ENCODE peak calls at places on chromosomes 2 and 18, in ten cellular contexts. One of them, this sample, is unnamed.

GRCh38 chr2:190607657-190608357 is 41.1 kb upstream of the NAB1 start:
- DNase-seq in HepG2: no peak
- DNase-seq in tibial nerve: no peak
- DNase-seq in SK-N-SH: no peak
- DNase-seq in H1: no peak
- DNase-seq in GM12878: no peak
- DNase-seq in K562: peak; percentile 55
- DNase-seq in stomach: no peak
- DNase-seq in A549: peak; percentile 58
- DNase-seq in sigmoid colon: no peak
- DNase-seq in this sample: no peak

GRCh38 chr2:225995788-225996476 is 596.4 kb downstream of the NYAP2 start:
- DNase-seq in sigmoid colon: no peak
- DNase-seq in GM12878: no peak
- DNase-seq in HepG2: no peak
- DNase-seq in SK-N-SH: no peak
- DNase-seq in stomach: no peak
- DNase-seq in H1: no peak
- DNase-seq in K562: no peak
- DNase-seq in tibial nerve: no peak
- DNase-seq in A549: no peak
- DNase-seq in this sample: no peak

GRCh38 chr18:12394428-12394827 is 13.3 kb upstream of the PRELID3A start:
- DNase-seq in HepG2: no peak
- DNase-seq in tibial nerve: no peak
- DNase-seq in sigmoid colon: peak; percentile 37
- DNase-seq in GM12878: no peak
- DNase-seq in stomach: no peak
- DNase-seq in K562: no peak
- DNase-seq in A549: no peak
- DNase-seq in SK-N-SH: no peak
- DNase-seq in H1: no peak
- DNase-seq in this sample: no peak

GRCh38 chr2:187687585-187687984 is 133.3 kb upstream of the TFPI start:
- DNase-seq in tibial nerve: no peak
- DNase-seq in A549: no peak
- DNase-seq in sigmoid colon: no peak
- DNase-seq in K562: no peak
- DNase-seq in SK-N-SH: no peak
- DNase-seq in GM12878: no peak
- DNase-seq in HepG2: no peak
- DNase-seq in stomach: no peak
- DNase-seq in H1: no peak
- DNase-seq in this sample: no peak

GRCh38 chr2:100767224-100767653 is 52.7 kb upstream of the NPAS2 start:
- DNase-seq in HepG2: no peak
- DNase-seq in H1: no peak
- DNase-seq in A549: no peak
- DNase-seq in GM12878: no peak
- DNase-seq in sigmoid colon: no peak
- DNase-seq in tibial nerve: no peak
- DNase-seq in stomach: no peak
- DNase-seq in K562: no peak
- DNase-seq in SK-N-SH: no peak
- DNase-seq in this sample: no peak

GRCh38 chr18:74368901-74369705 is 53.5 kb downstream of the C18orf63 start:
- DNase-seq in SK-N-SH: no peak
- DNase-seq in tibial nerve: peak; percentile 26
- DNase-seq in H1: no peak
- DNase-seq in HepG2: peak; percentile 70
- DNase-seq in GM12878: no peak
- DNase-seq in stomach: no peak
- DNase-seq in sigmoid colon: no peak
- DNase-seq in K562: no peak
- DNase-seq in A549: no peak
- DNase-seq in this sample: no peak

GRCh38 chr2:43465234-43465633 is 130.6 kb downstream of the THADA start:
- DNase-seq in GM12878: no peak
- DNase-seq in K562: no peak
- DNase-seq in SK-N-SH: no peak
- DNase-seq in tibial nerve: no peak
- DNase-seq in stomach: no peak
- DNase-seq in HepG2: no peak
- DNase-seq in A549: no peak
- DNase-seq in H1: no peak
- DNase-seq in sigmoid colon: no peak
- DNase-seq in this sample: no peak

GRCh38 chr2:122643725-122644329 is 888.4 kb downstream of the TSN start:
- DNase-seq in GM12878: no peak
- DNase-seq in sigmoid colon: no peak
- DNase-seq in K562: no peak
- DNase-seq in stomach: no peak
- DNase-seq in HepG2: no peak
- DNase-seq in H1: no peak
- DNase-seq in A549: no peak
- DNase-seq in SK-N-SH: peak; percentile 70
- DNase-seq in tibial nerve: no peak
- DNase-seq in this sample: no peak

GRCh38 chr2:8457092-8457481 is 224.8 kb upstream of the ID2 start:
- DNase-seq in HepG2: no peak
- DNase-seq in sigmoid colon: peak; percentile 36
- DNase-seq in GM12878: no peak
- DNase-seq in A549: no peak
- DNase-seq in H1: no peak
- DNase-seq in tibial nerve: no peak
- DNase-seq in SK-N-SH: peak; percentile 41
- DNase-seq in K562: no peak
- DNase-seq in stomach: peak; percentile 39
- DNase-seq in this sample: no peak

GRCh38 chr2:134208825-134209224 is 45.0 kb upstream of the MGAT5 start:
- DNase-seq in SK-N-SH: no peak
- DNase-seq in K562: no peak
- DNase-seq in tibial nerve: no peak
- DNase-seq in H1: no peak
- DNase-seq in stomach: no peak
- DNase-seq in GM12878: no peak
- DNase-seq in HepG2: no peak
- DNase-seq in A549: no peak
- DNase-seq in sigmoid colon: no peak
- DNase-seq in this sample: no peak

GRCh38 chr2:176137883-176138282 is 8.4 kb downstream of the HOXD8 start:
- DNase-seq in HepG2: peak; percentile 33
- DNase-seq in GM12878: no peak
- DNase-seq in SK-N-SH: no peak
- DNase-seq in H1: no peak
- DNase-seq in sigmoid colon: peak; percentile 36
- DNase-seq in K562: no peak
- DNase-seq in tibial nerve: no peak
- DNase-seq in stomach: no peak
- DNase-seq in A549: no peak
- DNase-seq in this sample: no peak

GRCh38 chr2:176139170-176139611 is 9.7 kb downstream of the HOXD8 start:
- DNase-seq in stomach: no peak
- DNase-seq in sigmoid colon: no peak
- DNase-seq in H1: no peak
- DNase-seq in GM12878: no peak
- DNase-seq in tibial nerve: no peak
- DNase-seq in HepG2: no peak
- DNase-seq in K562: no peak
- DNase-seq in A549: no peak
- DNase-seq in SK-N-SH: peak; percentile 62
- DNase-seq in this sample: no peak

GRCh38 chr2:176136375-176137248 is 7.1 kb downstream of the HOXD8 start:
- DNase-seq in sigmoid colon: peak; percentile 78
- DNase-seq in GM12878: no peak
- DNase-seq in SK-N-SH: peak; percentile 75
- DNase-seq in stomach: no peak
- DNase-seq in tibial nerve: no peak
- DNase-seq in H1: no peak
- DNase-seq in HepG2: no peak
- DNase-seq in K562: no peak
- DNase-seq in A549: no peak
- DNase-seq in this sample: no peak

GRCh38 chr2:176138526-176139169 is 9.1 kb downstream of the HOXD8 start:
- DNase-seq in HepG2: no peak
- DNase-seq in K562: no peak
- DNase-seq in SK-N-SH: no peak
- DNase-seq in GM12878: no peak
- DNase-seq in tibial nerve: no peak
- DNase-seq in stomach: no peak
- DNase-seq in H1: no peak
- DNase-seq in sigmoid colon: peak; percentile 63
- DNase-seq in A549: no peak
- DNase-seq in this sample: no peak

DNA sequence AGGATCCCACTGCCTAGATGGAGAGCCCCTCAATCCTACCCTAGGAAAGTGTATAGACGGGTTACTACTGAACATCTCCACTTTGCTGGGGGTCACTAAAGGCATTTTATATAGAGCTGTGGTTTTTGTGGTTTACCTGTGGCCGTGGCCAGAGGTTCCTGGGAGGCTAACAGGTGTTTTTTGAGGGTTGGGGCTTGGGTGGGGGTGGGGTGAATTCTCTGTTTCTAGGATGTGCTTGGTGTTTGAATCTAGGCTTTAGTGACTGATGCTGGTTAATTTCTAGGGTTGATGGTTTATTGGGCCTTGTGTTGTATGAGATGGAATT is 7.7 kb downstream of the HOXD8 start:
- DNase-seq in SK-N-SH: no peak
- DNase-seq in H1: no peak
- DNase-seq in A549: no peak
- DNase-seq in K562: no peak
- DNase-seq in HepG2: no peak
- DNase-seq in sigmoid colon: no peak
- DNase-seq in GM12878: no peak
- DNase-seq in stomach: no peak
- DNase-seq in tibial nerve: no peak
- DNase-seq in this sample: no peak
- H3K4me3 ChIP-seq in SK-N-SH: peak overlapping the region; percentile 83
- H3K4me3 ChIP-seq in H1: no peak overlapping the region
- H3K4me3 ChIP-seq in A549: peak overlapping the region; percentile 47
- H3K4me3 ChIP-seq in K562: no peak overlapping the region
- H3K4me3 ChIP-seq in HepG2: no peak overlapping the region
- H3K4me3 ChIP-seq in sigmoid colon: peak overlapping the region; percentile 66
- H3K4me3 ChIP-seq in GM12878: no peak overlapping the region
- H3K4me3 ChIP-seq in stomach: peak overlapping the region; percentile 38
- H3K4me3 ChIP-seq in tibial nerve: peak overlapping the region; percentile 59
- H3K4me3 ChIP-seq in this sample: no peak overlapping the region

DNA sequence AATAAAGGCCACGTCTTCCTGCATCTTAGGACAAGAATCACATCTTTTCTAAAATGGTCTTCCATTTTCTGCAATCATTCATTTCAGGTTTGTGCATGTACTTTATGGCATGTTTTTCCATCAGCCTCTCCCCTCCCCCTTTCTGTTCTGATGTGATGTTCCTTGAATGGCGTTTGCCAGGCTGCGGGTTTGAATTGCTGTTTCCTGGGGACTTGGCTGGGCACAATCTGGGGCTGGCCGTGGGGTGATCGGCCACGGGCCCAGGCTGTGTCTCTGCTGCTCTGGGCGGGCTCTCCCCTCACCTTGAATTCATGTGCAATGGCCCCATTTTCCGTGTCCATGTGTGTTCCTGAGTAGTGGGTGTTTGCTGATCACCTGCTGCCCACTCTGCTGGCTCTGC is 15.2 kb downstream of the DGKD start:
- DNase-seq in K562: no peak
- DNase-seq in GM12878: no peak
- DNase-seq in H1: no peak
- DNase-seq in stomach: no peak
- DNase-seq in sigmoid colon: peak; percentile 29
- DNase-seq in HepG2: no peak
- DNase-seq in A549: no peak
- DNase-seq in SK-N-SH: no peak
- DNase-seq in tibial nerve: no peak
- DNase-seq in this sample: peak; percentile 39
- H3K4me1 ChIP-seq in K562: no peaks in the 10 kb centered on the region
- H3K4me1 ChIP-seq in GM12878: peaks cover 4% of the 10 kb centered on the region
- H3K4me1 ChIP-seq in H1: peaks cover 9% of the 10 kb centered on the region
- H3K4me1 ChIP-seq in stomach: peaks cover 32% of the 10 kb centered on the region
- H3K4me1 ChIP-seq in sigmoid colon: peaks cover 33% of the 10 kb centered on the region
- H3K4me1 ChIP-seq in HepG2: peaks cover 18% of the 10 kb centered on the region
- H3K4me1 ChIP-seq in A549: peaks cover 41% of the 10 kb centered on the region
- H3K4me1 ChIP-seq in SK-N-SH: no peaks in the 10 kb centered on the region
- H3K4me1 ChIP-seq in tibial nerve: no peaks in the 10 kb centered on the region
- H3K4me1 ChIP-seq in this sample: peaks cover 16% of the 10 kb centered on the region

GRCh38 chr2:230472619-230473018 is 56.6 kb downstream of the SP100 start:
- DNase-seq in tibial nerve: no peak
- DNase-seq in A549: no peak
- DNase-seq in SK-N-SH: no peak
- DNase-seq in K562: peak; percentile 13
- DNase-seq in GM12878: peak; percentile 34
- DNase-seq in stomach: no peak
- DNase-seq in H1: no peak
- DNase-seq in sigmoid colon: no peak
- DNase-seq in HepG2: no peak
- DNase-seq in this sample: no peak

GRCh38 chr2:230475143-230475542 is 59.1 kb downstream of the SP100 start:
- DNase-seq in tibial nerve: no peak
- DNase-seq in A549: no peak
- DNase-seq in HepG2: no peak
- DNase-seq in stomach: no peak
- DNase-seq in H1: no peak
- DNase-seq in K562: no peak
- DNase-seq in GM12878: no peak
- DNase-seq in SK-N-SH: no peak
- DNase-seq in sigmoid colon: no peak
- DNase-seq in this sample: no peak

GRCh38 chr2:230471074-230471473 is 55.1 kb downstream of the SP100 start:
- DNase-seq in A549: no peak
- DNase-seq in sigmoid colon: no peak
- DNase-seq in HepG2: no peak
- DNase-seq in K562: no peak
- DNase-seq in H1: no peak
- DNase-seq in stomach: no peak
- DNase-seq in SK-N-SH: no peak
- DNase-seq in tibial nerve: no peak
- DNase-seq in GM12878: peak; percentile 41
- DNase-seq in this sample: no peak

GRCh38 chr2:230473378-230473777 is 57.4 kb downstream of the SP100 start:
- DNase-seq in K562: no peak
- DNase-seq in H1: no peak
- DNase-seq in A549: no peak
- DNase-seq in stomach: no peak
- DNase-seq in sigmoid colon: no peak
- DNase-seq in tibial nerve: no peak
- DNase-seq in SK-N-SH: no peak
- DNase-seq in GM12878: no peak
- DNase-seq in HepG2: no peak
- DNase-seq in this sample: no peak
- TF ChIP-seq EP300 in K562: no peak
- TF ChIP-seq EP300 in H1: no peak
- TF ChIP-seq EP300 in A549: no peak
- TF ChIP-seq EP300 in stomach: no peak
- TF ChIP-seq EP300 in sigmoid colon: no peak
- TF ChIP-seq EP300 in tibial nerve: no peak
- TF ChIP-seq EP300 in SK-N-SH: no peak
- TF ChIP-seq EP300 in GM12878: no peak
- TF ChIP-seq EP300 in HepG2: no peak
- TF ChIP-seq EP300 in this sample: no peak

DNA sequence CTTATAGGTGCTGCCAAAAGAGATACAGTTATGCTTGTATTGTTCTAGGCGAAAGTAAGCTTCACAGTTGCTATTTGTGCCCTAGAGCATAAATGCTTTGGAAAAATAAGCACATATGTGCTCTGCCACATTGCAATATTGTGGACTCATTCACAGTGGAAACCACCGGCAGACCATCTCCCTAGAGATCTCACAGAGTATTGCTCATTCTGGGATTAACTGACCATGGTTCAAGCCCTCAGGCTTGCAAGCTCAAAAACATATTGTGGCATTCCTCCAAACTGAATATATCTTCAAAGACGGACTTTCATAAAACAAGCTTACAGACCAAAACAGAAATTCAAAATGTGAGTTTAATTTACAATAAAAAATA is 158.2 kb upstream of the CCDC150 start:
- DNase-seq in SK-N-SH: no peak
- DNase-seq in stomach: no peak
- DNase-seq in K562: no peak
- DNase-seq in H1: no peak
- DNase-seq in GM12878: no peak
- DNase-seq in HepG2: no peak
- DNase-seq in tibial nerve: no peak
- DNase-seq in A549: no peak
- DNase-seq in sigmoid colon: no peak
- DNase-seq in this sample: no peak
- H3K4me3 ChIP-seq in SK-N-SH: no peak overlapping the region
- H3K4me3 ChIP-seq in stomach: no peak overlapping the region
- H3K4me3 ChIP-seq in K562: no peak overlapping the region
- H3K4me3 ChIP-seq in H1: no peak overlapping the region
- H3K4me3 ChIP-seq in GM12878: no peak overlapping the region
- H3K4me3 ChIP-seq in HepG2: no peak overlapping the region
- H3K4me3 ChIP-seq in tibial nerve: no peak overlapping the region
- H3K4me3 ChIP-seq in A549: no peak overlapping the region
- H3K4me3 ChIP-seq in sigmoid colon: no peak overlapping the region
- H3K4me3 ChIP-seq in this sample: no peak overlapping the region

This sample was measured in upper lobe of left lung.